ENCODE peak calls at places on chromosome 1, in four cellular contexts. X, S, V and B are unnamed samples.

GRCh38 chr1:51189421-51190073 is 46.5 kb upstream of the RNF11 start:
- DNase-seq in X (peak; percentile 81), S (no peak), V (peak; percentile 61), B (peak; percentile 58)

GRCh38 chr1:51661081-51661518 is 44.2 kb downstream of the OSBPL9 start:
- DNase-seq in X (no peak), S (peak; percentile 70), V (peak; percentile 96), B (no peak)

GRCh38 chr1:218715961-218716669 is 371.0 kb downstream of the TGFB2 start:
- DNase-seq in X (no peak), S (no peak), V (no peak), B (no peak)

GRCh38 chr1:63575340-63575826 is 17.8 kb upstream of the PGM1 start:
- DNase-seq in X (peak; percentile 49), S (no peak), V (peak; percentile 41), B (peak; percentile 9)

GRCh38 chr1:157882560-157882959 is 41.0 kb upstream of the CD5L start:
- DNase-seq in X (no peak), S (no peak), V (no peak), B (no peak)

GRCh38 chr1:64906447-64906846 is 59.9 kb downstream of the JAK1 start:
- DNase-seq in X (no peak), S (no peak), V (no peak), B (no peak)

GRCh38 chr1:231776006-231776707 is 149.6 kb downstream of the DISC1 start:
- DNase-seq in X (peak; percentile 51), S (peak; percentile 71), V (no peak), B (no peak)

GRCh38 chr1:233372218-233373125 is 44.9 kb downstream of the MAP3K21 start:
- DNase-seq in X (no peak), S (no peak), V (no peak), B (no peak)

GRCh38 chr1:202835548-202836072 is 24.9 kb downstream of the PCAT6 start:
- DNase-seq in X (no peak), S (no peak), V (peak; percentile 36), B (no peak)

GRCh38 chr1:21517660-21518480 is 8.6 kb downstream of the ALPL start:
- DNase-seq in X (no peak), S (no peak), V (no peak), B (no peak)

GRCh38 chr1:156498447-156499193 is 2.0 kb downstream of the MEF2D start:
- DNase-seq in X (no peak), S (peak; percentile 68), V (peak; percentile 74), B (no peak)

GRCh38 chr1:211704567-211704942 is 29.1 kb upstream of the NEK2 start:
- DNase-seq in X (no peak), S (no peak), V (no peak), B (no peak)

GRCh38 chr1:236741757-236742156 is 53.3 kb upstream of the MTR start:
- DNase-seq in X (no peak), S (no peak), V (no peak), B (no peak)